ENCODE peak calls at places on chromosome 3, in four cellular contexts. One of them, this sample, is unnamed.

GRCh38 chr3:62186967-62187366 is 186.4 kb downstream of the FEZF2 start:
- DNase-seq in tibial artery: no peak
- DNase-seq in esophagus muscularis mucosa: no peak
- DNase-seq in endodermal cell: peak; percentile 67
- DNase-seq in this sample: no peak

GRCh38 chr3:60645801-60646200 is 605.5 kb downstream of the FHIT start:
- DNase-seq in tibial artery: no peak
- DNase-seq in esophagus muscularis mucosa: no peak
- DNase-seq in endodermal cell: no peak
- DNase-seq in this sample: no peak

GRCh38 chr3:45597166-45597565 is 2.6 kb downstream of the LIMD1 start:
- DNase-seq in tibial artery: no peak
- DNase-seq in esophagus muscularis mucosa: no peak
- DNase-seq in endodermal cell: no peak
- DNase-seq in this sample: no peak

GRCh38 chr3:44952689-44953088 is 23.3 kb downstream of the ZDHHC3 start:
- DNase-seq in tibial artery: no peak
- DNase-seq in esophagus muscularis mucosa: no peak
- DNase-seq in endodermal cell: no peak
- DNase-seq in this sample: no peak

GRCh38 chr3:20096135-20096685 is 56.0 kb downstream of the KAT2B start:
- DNase-seq in tibial artery: no peak
- DNase-seq in esophagus muscularis mucosa: no peak
- DNase-seq in endodermal cell: no peak
- DNase-seq in this sample: no peak

GRCh38 chr3:138833908-138834358 is 795 bp downstream of the PIK3CB start:
- DNase-seq in tibial artery: peak; percentile 37
- DNase-seq in esophagus muscularis mucosa: no peak
- DNase-seq in endodermal cell: no peak
- DNase-seq in this sample: no peak

GRCh38 chr3:191882289-191882688 is 421.3 kb downstream of the PYDC2 start:
- DNase-seq in tibial artery: no peak
- DNase-seq in esophagus muscularis mucosa: no peak
- DNase-seq in endodermal cell: no peak
- DNase-seq in this sample: no peak

GRCh38 chr3:176633511-176633910 is 563.8 kb downstream of the TBL1XR1 start:
- DNase-seq in tibial artery: no peak
- DNase-seq in esophagus muscularis mucosa: no peak
- DNase-seq in endodermal cell: peak; percentile 76
- DNase-seq in this sample: no peak

GRCh38 chr3:186035277-186035676 is 73.6 kb downstream of the ETV5 start:
- DNase-seq in tibial artery: peak; percentile 34
- DNase-seq in esophagus muscularis mucosa: no peak
- DNase-seq in endodermal cell: no peak
- DNase-seq in this sample: no peak

GRCh38 chr3:112675943-112676530 is 35.1 kb upstream of the CCDC80 start:
- DNase-seq in tibial artery: no peak
- DNase-seq in esophagus muscularis mucosa: no peak
- DNase-seq in endodermal cell: no peak
- DNase-seq in this sample: no peak

GRCh38 chr3:166527325-166527724 is 690.1 kb upstream of the BCHE start:
- DNase-seq in tibial artery: no peak
- DNase-seq in esophagus muscularis mucosa: no peak
- DNase-seq in endodermal cell: no peak
- DNase-seq in this sample: no peak

GRCh38 chr3:197508511-197508910 is 47.3 kb downstream of the BDH1 start:
- DNase-seq in tibial artery: no peak
- DNase-seq in esophagus muscularis mucosa: no peak
- DNase-seq in endodermal cell: peak; percentile 77
- DNase-seq in this sample: no peak

GRCh38 chr3:192129586-192129985 is 597.8 kb downstream of the FGF12 start:
- DNase-seq in tibial artery: no peak
- DNase-seq in esophagus muscularis mucosa: no peak
- DNase-seq in endodermal cell: no peak
- DNase-seq in this sample: no peak

GRCh38 chr3:197371521-197372075 is 73.2 kb upstream of the DLG1 start:
- DNase-seq in tibial artery: no peak
- DNase-seq in esophagus muscularis mucosa: no peak
- DNase-seq in endodermal cell: no peak
- DNase-seq in this sample: no peak

GRCh38 chr3:126216416-126216815 is 36.0 kb upstream of the ALDH1L1 start:
- DNase-seq in tibial artery: no peak
- DNase-seq in esophagus muscularis mucosa: no peak
- DNase-seq in endodermal cell: no peak
- DNase-seq in this sample: no peak

GRCh38 chr3:178245385-178245778 is 290.9 kb upstream of the KCNMB2 start:
- DNase-seq in tibial artery: no peak
- DNase-seq in esophagus muscularis mucosa: no peak
- DNase-seq in endodermal cell: no peak
- DNase-seq in this sample: no peak

GRCh38 chr3:65439641-65440040 is 599.1 kb downstream of the MAGI1 start:
- DNase-seq in tibial artery: no peak
- DNase-seq in esophagus muscularis mucosa: no peak
- DNase-seq in endodermal cell: peak; percentile 87
- DNase-seq in this sample: peak; percentile 7

GRCh38 chr3:31634485-31634884 is 101.8 kb downstream of the STT3B start:
- DNase-seq in tibial artery: no peak
- DNase-seq in esophagus muscularis mucosa: no peak
- DNase-seq in endodermal cell: no peak
- DNase-seq in this sample: no peak

GRCh38 chr3:15646924-15647511 is 45.5 kb downstream of the BTD start:
- DNase-seq in tibial artery: peak; percentile 58
- DNase-seq in esophagus muscularis mucosa: no peak
- DNase-seq in endodermal cell: peak; percentile 70
- DNase-seq in this sample: peak; percentile 40

GRCh38 chr3:46935168-46935858 is 41.2 kb downstream of the CCDC12 start:
- DNase-seq in tibial artery: peak; percentile 94
- DNase-seq in esophagus muscularis mucosa: no peak
- DNase-seq in endodermal cell: peak; percentile 94
- DNase-seq in this sample: peak; percentile 92

GRCh38 chr3:158486200-158486599 is 84.8 kb upstream of the MLF1 start:
- DNase-seq in tibial artery: no peak
- DNase-seq in esophagus muscularis mucosa: no peak
- DNase-seq in endodermal cell: no peak
- DNase-seq in this sample: no peak

GRCh38 chr3:189167027-189167766 is 4.6 kb upstream of the TPRG1 start:
- DNase-seq in tibial artery: no peak
- DNase-seq in esophagus muscularis mucosa: no peak
- DNase-seq in endodermal cell: peak; percentile 49
- DNase-seq in this sample: no peak

GRCh38 chr3:129312671-129313414 is 34.2 kb downstream of the HMCES start:
- DNase-seq in tibial artery: no peak
- DNase-seq in esophagus muscularis mucosa: no peak
- DNase-seq in endodermal cell: peak; percentile 56
- DNase-seq in this sample: no peak
- H3K27ac ChIP-seq in tibial artery: peak overlapping the region; percentile 95
- H3K27ac ChIP-seq in esophagus muscularis mucosa: peak overlapping the region; percentile 92
- H3K27ac ChIP-seq in endodermal cell: no peak overlapping the region
- H3K27ac ChIP-seq in this sample: no peak overlapping the region

DNA sequence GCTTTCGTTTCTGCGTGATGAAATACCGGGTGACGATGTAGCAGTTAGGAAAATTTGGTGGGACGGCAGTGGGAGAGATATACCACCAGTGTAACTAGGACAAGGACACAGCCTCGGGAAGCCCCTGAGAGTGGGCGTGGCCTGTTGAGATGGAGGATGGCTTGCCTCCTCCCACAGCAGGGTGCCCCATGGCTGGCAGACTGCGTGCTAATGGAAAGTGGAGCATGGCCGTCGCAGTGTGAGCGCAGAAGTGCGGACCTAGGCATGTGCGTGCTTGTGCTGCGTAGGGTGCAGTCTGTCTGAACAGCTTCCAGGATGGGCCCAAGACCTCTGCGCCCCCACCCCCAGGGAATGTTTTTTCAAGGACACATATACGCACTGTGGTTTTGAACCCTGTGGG is 56.8 kb downstream of the CHDH start:
- DNase-seq in tibial artery: no peak
- DNase-seq in esophagus muscularis mucosa: no peak
- DNase-seq in endodermal cell: no peak
- DNase-seq in this sample: no peak
- H3K4me3 ChIP-seq in tibial artery: no peak overlapping the region
- H3K4me3 ChIP-seq in esophagus muscularis mucosa: no peak overlapping the region
- H3K4me3 ChIP-seq in endodermal cell: no peak overlapping the region
- H3K4me3 ChIP-seq in this sample: no peak overlapping the region

DNA sequence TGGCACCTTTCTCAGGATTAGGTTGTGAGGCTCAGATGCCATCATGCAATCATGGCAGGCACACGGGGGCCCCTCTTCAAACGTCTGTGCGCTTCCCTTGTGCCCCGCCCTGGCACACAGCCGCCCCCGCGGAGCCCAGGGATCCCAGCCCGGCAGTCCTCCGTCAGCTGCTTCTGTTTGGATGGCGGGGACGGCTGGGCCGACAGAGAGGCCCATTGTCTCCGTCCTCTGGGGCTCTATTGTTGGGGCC is 849 bp upstream of the HDAC11 start:
- DNase-seq in tibial artery: peak; percentile 41
- DNase-seq in esophagus muscularis mucosa: no peak
- DNase-seq in endodermal cell: no peak
- DNase-seq in this sample: no peak
- H3K27ac ChIP-seq in tibial artery: peak overlapping the region; percentile 80
- H3K27ac ChIP-seq in esophagus muscularis mucosa: peak overlapping the region; percentile 92
- H3K27ac ChIP-seq in endodermal cell: peak overlapping the region; percentile 98
- H3K27ac ChIP-seq in this sample: peak overlapping the region; percentile 80

DNA sequence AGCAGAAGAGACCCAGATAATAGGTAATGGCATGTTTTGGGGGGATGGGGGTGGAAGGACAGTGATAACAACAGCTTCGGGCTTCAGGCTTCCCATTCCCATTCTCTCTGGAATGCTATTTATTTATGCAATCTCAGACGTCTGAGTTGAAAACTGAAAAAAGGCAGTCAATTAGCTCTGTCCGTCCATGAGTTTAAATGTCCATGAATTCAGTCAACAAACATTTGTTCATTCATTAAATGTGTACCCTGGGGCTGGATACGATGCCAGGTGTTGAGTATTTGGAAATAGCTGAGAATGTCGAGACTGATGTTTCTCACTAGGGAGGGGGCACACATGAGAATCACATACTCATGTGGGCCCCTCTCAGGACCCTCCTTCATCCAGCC is 42.4 kb downstream of the AMOTL2 start:
- DNase-seq in tibial artery: no peak
- DNase-seq in esophagus muscularis mucosa: no peak
- DNase-seq in endodermal cell: no peak
- DNase-seq in this sample: no peak
- H3K4me3 ChIP-seq in tibial artery: no peak overlapping the region
- H3K4me3 ChIP-seq in esophagus muscularis mucosa: no peak overlapping the region
- H3K4me3 ChIP-seq in endodermal cell: no peak overlapping the region
- H3K4me3 ChIP-seq in this sample: no peak overlapping the region

GRCh38 chr3:39113291-39113690 is 5.8 kb downstream of the TTC21A start:
- DNase-seq in tibial artery: no peak
- DNase-seq in esophagus muscularis mucosa: no peak
- DNase-seq in endodermal cell: peak; percentile 25
- DNase-seq in this sample: no peak

GRCh38 chr3:39110041-39110639 is 2.7 kb downstream of the TTC21A start:
- DNase-seq in tibial artery: peak; percentile 9
- DNase-seq in esophagus muscularis mucosa: no peak
- DNase-seq in endodermal cell: peak; percentile 70
- DNase-seq in this sample: no peak

GRCh38 chr3:39112535-39112934 is 5.1 kb downstream of the TTC21A start:
- DNase-seq in tibial artery: no peak
- DNase-seq in esophagus muscularis mucosa: no peak
- DNase-seq in endodermal cell: no peak
- DNase-seq in this sample: no peak

GRCh38 chr3:39114456-39114855 is 7.0 kb downstream of the TTC21A start:
- DNase-seq in tibial artery: peak; percentile 10
- DNase-seq in esophagus muscularis mucosa: no peak
- DNase-seq in endodermal cell: peak; percentile 29
- DNase-seq in this sample: no peak

DNA sequence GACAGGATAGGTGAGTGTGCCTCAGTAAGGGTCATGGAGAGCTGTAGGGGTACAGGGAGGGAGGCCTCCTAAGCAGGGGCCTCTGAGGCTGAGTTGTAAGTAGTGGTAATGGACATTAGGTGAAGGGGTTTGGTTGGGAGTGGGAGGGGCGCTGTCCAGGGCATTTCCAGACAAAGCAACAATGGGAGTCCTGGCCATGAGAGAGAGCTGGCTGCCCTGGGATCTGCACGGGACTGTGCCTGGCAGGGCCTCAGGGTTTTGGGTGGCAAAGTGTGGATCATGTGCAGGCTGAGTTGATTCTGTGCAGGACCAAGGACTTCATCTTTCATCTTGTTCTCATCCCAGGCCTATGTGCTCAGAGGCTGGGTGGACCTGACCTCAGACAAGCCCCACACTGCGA is 4.6 kb downstream of the TTC21A start:
- DNase-seq in tibial artery: peak; percentile 5
- DNase-seq in esophagus muscularis mucosa: no peak
- DNase-seq in endodermal cell: peak; percentile 31
- DNase-seq in this sample: no peak
- H3K27ac ChIP-seq in tibial artery: no peak overlapping the region
- H3K27ac ChIP-seq in esophagus muscularis mucosa: no peak overlapping the region
- H3K27ac ChIP-seq in endodermal cell: no peak overlapping the region
- H3K27ac ChIP-seq in this sample: no peak overlapping the region

GRCh38 chr3:73069775-73070444 is 8.5 kb downstream of the EBLN2 start:
- DNase-seq in tibial artery: no peak
- DNase-seq in esophagus muscularis mucosa: no peak
- DNase-seq in endodermal cell: no peak
- DNase-seq in this sample: no peak
- H3K4me3 ChIP-seq in tibial artery: no peak overlapping the region
- H3K4me3 ChIP-seq in esophagus muscularis mucosa: no peak overlapping the region
- H3K4me3 ChIP-seq in endodermal cell: no peak overlapping the region
- H3K4me3 ChIP-seq in this sample: no peak overlapping the region

DNA sequence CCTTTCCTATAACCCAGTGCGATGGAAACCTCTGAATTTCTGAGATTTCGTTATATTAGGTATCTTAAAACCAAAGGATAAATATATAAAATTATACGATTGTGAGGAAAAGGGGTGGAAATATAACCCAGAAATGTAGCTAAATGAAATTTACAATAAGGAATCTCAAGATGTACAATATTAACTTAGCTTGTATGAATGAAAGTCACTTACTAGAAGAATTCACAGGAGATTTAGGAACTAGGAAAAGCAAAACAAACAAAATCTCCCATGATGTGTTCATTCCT is 159.2 kb downstream of the USP13 start:
- DNase-seq in tibial artery: no peak
- DNase-seq in esophagus muscularis mucosa: no peak
- DNase-seq in endodermal cell: no peak
- DNase-seq in this sample: no peak
- H3K27ac ChIP-seq in tibial artery: no peak overlapping the region
- H3K27ac ChIP-seq in esophagus muscularis mucosa: no peak overlapping the region
- H3K27ac ChIP-seq in endodermal cell: no peak overlapping the region
- H3K27ac ChIP-seq in this sample: no peak overlapping the region

GRCh38 chr3:50273689-50274065 is 4.7 kb downstream of the SEMA3B start:
- DNase-seq in tibial artery: no peak
- DNase-seq in esophagus muscularis mucosa: no peak
- DNase-seq in endodermal cell: no peak
- DNase-seq in this sample: no peak
- H3K4me3 ChIP-seq in tibial artery: no peak overlapping the region
- H3K4me3 ChIP-seq in esophagus muscularis mucosa: peak overlapping the region; percentile 39
- H3K4me3 ChIP-seq in endodermal cell: no peak overlapping the region
- H3K4me3 ChIP-seq in this sample: no peak overlapping the region

This sample was measured in thoracic aorta.